ENCODE peak calls at places on chromosomes 7 and 10, in seven cellular contexts. L is brain microvascular endothelial cell, E is GM12878, S is fibroblast of lung, H is spleen, M is cardiac muscle cell, I is heart right ventricle. Z is an unnamed sample.

GRCh38 chr7:96287168-96287567 is 34.7 kb downstream of the SLC25A13 start:
- DNase-seq in L (no peak), E (no peak), S (no peak), H (no peak), M (no peak), I (no peak), Z (no peak)

GRCh38 chr10:43252785-43253341 is 14.0 kb downstream of the RASGEF1A start:
- DNase-seq in L (no peak), E (no peak), S (no peak), H (peak), M (no peak), I (peak), Z (peak)

GRCh38 chr7:70143089-70144044 is 545.1 kb downstream of the AUTS2 start:
- DNase-seq in L (no peak), E (no peak), S (peak), H (no peak), M (no peak), I (no peak), Z (no peak)

GRCh38 chr10:128803790-128804189 is 663.3 kb upstream of the MGMT start:
- DNase-seq in L (no peak), E (no peak), S (no peak), H (no peak), M (no peak), I (no peak), Z (no peak)

GRCh38 chr10:98260752-98261151 is 7.2 kb downstream of the LOXL4 start:
- DNase-seq in L (no peak), E (no peak), S (no peak), H (peak), M (no peak), I (no peak), Z (no peak)

GRCh38 chr7:86008898-86009297 is 634.8 kb upstream of the GRM3 start:
- DNase-seq in L (no peak), E (no peak), S (no peak), H (no peak), M (no peak), I (no peak), Z (no peak)

GRCh38 chr10:130227883-130228282 is 91.7 kb downstream of the GLRX3 start:
- DNase-seq in L (no peak), E (no peak), S (no peak), H (no peak), M (no peak), I (no peak), Z (no peak)

GRCh38 chr10:59283456-59284082 is 78.8 kb downstream of the FAM13C start:
- DNase-seq in L (no peak), E (no peak), S (peak), H (no peak), M (peak), I (no peak), Z (no peak)

GRCh38 chr7:39721919-39722597 is 98.7 kb downstream of the RALA start:
- DNase-seq in L (no peak), E (no peak), S (no peak), H (no peak), M (no peak), I (no peak), Z (no peak)

GRCh38 chr7:39721345-39721744 is 98.0 kb downstream of the RALA start:
- DNase-seq in L (no peak), E (no peak), S (no peak), H (no peak), M (no peak), I (no peak), Z (no peak)

DNA sequence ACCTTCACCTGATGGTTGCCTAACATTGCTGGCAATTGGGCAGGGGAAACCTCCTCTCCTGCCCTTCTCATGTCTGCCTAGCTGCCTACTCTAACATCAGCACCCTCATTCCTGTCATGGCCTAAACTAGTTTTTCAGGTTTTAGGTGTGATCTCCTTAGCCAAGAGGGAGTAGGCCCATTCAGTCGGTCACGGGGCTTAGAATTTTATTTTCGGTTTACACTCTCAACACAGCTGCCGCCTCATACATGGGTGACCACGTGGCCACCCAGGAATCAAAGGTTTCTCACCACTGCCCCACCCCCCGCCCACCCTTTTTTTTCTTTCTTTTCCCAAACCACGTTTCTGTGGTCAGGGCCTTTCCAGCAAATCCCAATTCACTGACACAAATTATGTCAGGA is 97.2 kb downstream of the RALA start:
- DNase-seq in L (no peak), E (no peak), S (peak), H (no peak), M (no peak), I (no peak), Z (no peak)
- H3K4me3 ChIP-seq in L (no peak), E (no peak), S (no peak), H (no peak), M (no peak), I (no peak), Z (no peak)

DNA sequence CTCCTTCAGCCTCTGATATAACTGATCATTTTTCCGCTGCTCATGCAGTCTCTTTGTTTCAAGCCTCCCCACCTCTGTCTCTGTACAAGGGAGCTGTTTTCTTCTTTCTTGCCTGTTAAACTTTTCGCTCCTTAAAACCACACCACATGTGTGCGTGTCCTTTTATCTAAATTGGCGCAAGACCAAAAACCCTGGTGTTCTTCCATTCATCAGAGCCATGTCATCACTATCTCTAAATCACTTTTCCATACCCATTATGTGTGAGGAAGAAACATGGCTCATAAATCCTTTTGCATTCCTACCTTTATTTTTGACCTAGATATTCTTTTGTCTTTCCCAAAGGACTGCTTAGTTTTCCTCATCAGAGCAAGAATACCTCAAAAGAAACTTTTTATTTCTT is 239.0 kb upstream of the IMMP2L start:
- DNase-seq in L (no peak), E (no peak), S (no peak), H (no peak), M (no peak), I (no peak), Z (no peak)
- H3K4me3 ChIP-seq in L (no peak), E (no peak), S (no peak), H (no peak), M (no peak), I (no peak), Z (no peak)

DNA sequence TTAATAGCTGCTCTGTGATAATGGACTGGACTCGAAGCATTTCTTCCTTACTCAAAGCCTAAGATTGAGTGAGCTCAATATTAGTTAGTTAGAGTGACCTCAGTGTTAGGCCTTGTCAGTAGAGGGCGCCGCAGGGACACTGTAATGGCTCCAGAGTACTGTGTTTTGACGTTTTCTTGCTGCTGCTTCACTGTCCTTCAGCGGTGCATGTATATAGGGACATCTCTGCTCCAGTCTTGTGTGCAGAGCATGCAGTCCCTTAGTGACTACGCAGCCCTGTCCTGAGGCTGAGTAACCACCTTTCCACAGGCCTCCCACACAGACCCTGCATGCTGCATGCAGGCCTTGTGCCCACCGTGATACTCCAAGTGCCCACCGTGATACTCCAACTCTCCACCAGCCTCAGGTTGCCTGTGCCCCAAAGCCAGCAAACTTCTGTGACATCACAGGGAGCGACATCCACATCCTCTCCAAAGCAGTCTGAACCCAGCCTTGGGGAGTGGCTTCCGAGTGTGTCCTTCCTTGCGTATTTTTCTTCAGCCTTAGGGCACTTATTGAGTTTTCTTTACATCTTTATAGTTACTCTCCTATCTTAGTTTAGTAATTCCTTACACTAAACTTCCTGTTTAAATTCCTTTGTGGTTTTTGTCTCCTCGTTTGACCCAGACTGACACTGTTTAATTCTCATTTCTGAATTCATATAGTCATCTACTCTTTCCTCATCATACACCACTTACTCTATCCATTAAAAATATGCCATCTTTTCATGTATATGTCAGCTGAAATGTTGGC is 118.2 kb downstream of the JAZF1 start:
- DNase-seq in L (peak), E (no peak), S (peak), H (peak), M (peak), I (peak), Z (peak)
- H3K4me3 ChIP-seq in L (no peak), E (no peak), S (no peak), H (no peak), M (no peak), I (no peak), Z (no peak)

GRCh38 chr10:6410830-6411229 is 169.2 kb downstream of the PRKCQ start:
- DNase-seq in L (no peak), E (no peak), S (no peak), H (no peak), M (no peak), I (no peak), Z (no peak)
- H3K4me3 ChIP-seq in L (no peak), E (no peak), S (no peak), H (no peak), M (no peak), I (no peak), Z (no peak)

GRCh38 chr7:150324366-150324961 is 1.1 kb upstream of the ACTR3C start:
- DNase-seq in L (no peak), E (no peak), S (peak), H (no peak), M (peak), I (no peak), Z (no peak)
- H3K4me3 ChIP-seq in L (no peak), E (peak), S (no peak), H (peak), M (peak), I (no peak), Z (peak)

GRCh38 chr10:13587367-13587766 is 602 bp downstream of the PRPF18 start:
- DNase-seq in L (no peak), E (no peak), S (no peak), H (peak), M (peak), I (no peak), Z (no peak)

GRCh38 chr10:13585195-13585751 is 1.5 kb upstream of the PRPF18 start:
- DNase-seq in L (no peak), E (no peak), S (no peak), H (no peak), M (no peak), I (no peak), Z (no peak)

GRCh38 chr10:13586676-13587355 is at the start of gene PRPF18:
- DNase-seq in L (peak), E (peak), S (peak), H (peak), M (peak), I (peak), Z (peak)

GRCh38 chr10:13589316-13589715 is 2.6 kb downstream of the PRPF18 start:
- DNase-seq in L (no peak), E (no peak), S (no peak), H (no peak), M (no peak), I (no peak), Z (no peak)

GRCh38 chr10:13585943-13586342 is 822 bp upstream of the PRPF18 start:
- DNase-seq in L (no peak), E (no peak), S (no peak), H (no peak), M (no peak), I (no peak), Z (no peak)
- H3K4me3 ChIP-seq in L (no peak), E (no peak), S (no peak), H (no peak), M (no peak), I (no peak), Z (no peak)